ENCODE peak calls at places on chromosome 10, in eight cellular contexts. F, M, K, R, Z, V, C and A are unnamed samples.

GRCh38 chr10:59905066-59905734 is 1.2 kb downstream of the CCDC6 start:
- DNase-seq in F (peak), M (peak), K (peak), R (peak), Z (peak), V (no peak), C (peak), A (peak)

GRCh38 chr10:16777473-16778370 is 39.5 kb downstream of the RSU1 start:
- DNase-seq in F (no peak), M (no peak), K (peak), R (peak), Z (peak), V (no peak), C (peak), A (peak)

GRCh38 chr10:92031580-92031979 is 108.0 kb downstream of the BTAF1 start:
- DNase-seq in F (no peak), M (no peak), K (no peak), R (no peak), Z (no peak), V (no peak), C (no peak), A (no peak)

GRCh38 chr10:78849115-78849514 is 219.7 kb upstream of the ZMIZ1 start:
- DNase-seq in F (no peak), M (no peak), K (no peak), R (no peak), Z (no peak), V (no peak), C (no peak), A (no peak)

GRCh38 chr10:114306116-114306973 is 67.3 kb downstream of the VWA2 start:
- DNase-seq in F (no peak), M (peak), K (peak), R (peak), Z (no peak), V (no peak), C (peak), A (peak)

GRCh38 chr10:61822781-61823230 is 78.7 kb upstream of the ARID5B start:
- DNase-seq in F (no peak), M (no peak), K (no peak), R (no peak), Z (no peak), V (no peak), C (peak), A (no peak)

GRCh38 chr10:61063035-61063434 is 119.0 kb upstream of the RHOBTB1 start:
- DNase-seq in F (no peak), M (no peak), K (no peak), R (no peak), Z (no peak), V (no peak), C (peak), A (peak)

GRCh38 chr10:35690534-35690933 is 48.4 kb upstream of the FZD8 start:
- DNase-seq in F (no peak), M (no peak), K (no peak), R (no peak), Z (no peak), V (no peak), C (no peak), A (peak)

DNA sequence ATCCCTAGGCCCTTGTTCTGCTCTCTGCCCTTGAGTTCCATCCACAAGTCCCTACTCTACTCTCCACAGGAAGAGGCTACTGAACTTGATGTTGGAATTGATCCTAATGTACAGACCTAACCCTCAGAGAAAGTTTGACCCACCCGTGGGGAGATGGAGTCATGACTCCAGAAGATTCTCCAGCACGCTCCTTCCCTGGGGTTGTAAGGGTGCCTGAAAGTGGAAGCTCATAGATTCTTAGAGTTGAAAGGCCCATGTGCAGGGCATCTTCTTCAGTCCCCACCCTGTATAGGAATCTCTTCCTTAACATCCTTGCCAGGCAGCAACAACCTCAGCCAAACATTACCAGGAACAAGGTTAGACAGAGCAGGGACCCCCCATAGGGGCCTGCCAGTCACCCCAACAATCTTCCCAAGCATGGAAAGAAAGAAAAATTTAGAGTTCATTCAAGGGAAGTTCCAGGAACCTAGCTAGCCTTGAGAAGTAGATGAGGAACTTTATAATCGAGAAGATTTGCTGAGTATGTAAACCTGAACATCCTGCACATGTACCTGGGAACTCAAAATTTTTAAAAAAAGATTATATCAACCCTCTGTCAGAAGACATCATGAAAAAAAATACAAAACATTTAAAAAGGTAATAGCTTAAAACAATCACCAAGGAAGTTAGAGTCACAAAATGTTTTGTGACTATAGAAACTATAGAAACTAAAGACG is 49.5 kb downstream of the THNSL1 start:
- DNase-seq in F (no peak), M (no peak), K (no peak), R (no peak), Z (no peak), V (no peak), C (no peak), A (no peak)
- H3K27ac ChIP-seq in F (no peak), M (no peak), K (peak), R (no peak), Z (no peak), V (no peak), C (no peak), A (no peak)

DNA sequence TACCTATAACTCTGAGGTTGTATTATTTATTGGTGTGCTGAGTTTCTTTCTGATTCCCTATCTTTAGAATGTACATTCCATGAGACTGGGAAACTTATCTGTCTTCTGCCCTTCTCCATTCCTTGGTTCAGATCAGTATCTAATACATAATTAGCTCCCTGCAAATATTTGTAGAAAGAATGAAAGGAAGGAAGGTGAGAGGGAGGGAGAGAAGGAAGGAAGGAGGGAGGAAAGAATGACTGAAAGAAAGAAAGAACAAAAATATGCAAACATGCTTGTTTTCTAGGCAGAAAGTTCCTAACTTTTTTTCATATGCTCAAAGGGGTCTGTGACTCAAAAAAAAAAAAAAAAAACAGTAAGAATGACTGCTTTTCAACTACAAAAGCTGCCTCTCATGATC is 3.9 kb upstream of the USP6NL start:
- DNase-seq in F (no peak), M (no peak), K (no peak), R (no peak), Z (no peak), V (no peak), C (no peak), A (no peak)
- H3K27ac ChIP-seq in F (no peak), M (no peak), K (no peak), R (no peak), Z (no peak), V (no peak), C (no peak), A (no peak)

GRCh38 chr10:30189254-30189583 is 129.8 kb upstream of the JCAD start:
- DNase-seq in F (no peak), M (no peak), K (no peak), R (no peak), Z (no peak), V (no peak), C (no peak), A (no peak)
- H3K27ac ChIP-seq in F (no peak), M (no peak), K (no peak), R (no peak), Z (no peak), V (no peak), C (no peak), A (no peak)

GRCh38 chr10:7525314-7526016 is 114.6 kb upstream of the SFMBT2 start:
- DNase-seq in F (no peak), M (peak), K (peak), R (peak), Z (peak), V (peak), C (peak), A (peak)
- H3K27ac ChIP-seq in F (no peak), M (no peak), K (no peak), R (no peak), Z (no peak), V (no peak), C (no peak), A (no peak)

GRCh38 chr10:34113504-34114225 is 701.4 kb downstream of the PARD3 start:
- DNase-seq in F (no peak), M (no peak), K (no peak), R (no peak), Z (peak), V (no peak), C (no peak), A (no peak)

GRCh38 chr10:34116220-34116623 is 698.9 kb downstream of the PARD3 start:
- DNase-seq in F (no peak), M (peak), K (no peak), R (peak), Z (no peak), V (no peak), C (no peak), A (no peak)

GRCh38 chr10:34114914-34115313 is 700.2 kb downstream of the PARD3 start:
- DNase-seq in F (no peak), M (no peak), K (no peak), R (no peak), Z (no peak), V (no peak), C (no peak), A (no peak)

GRCh38 chr10:34119456-34119855 is 695.6 kb downstream of the PARD3 start:
- DNase-seq in F (no peak), M (no peak), K (no peak), R (no peak), Z (no peak), V (no peak), C (no peak), A (no peak)

DNA sequence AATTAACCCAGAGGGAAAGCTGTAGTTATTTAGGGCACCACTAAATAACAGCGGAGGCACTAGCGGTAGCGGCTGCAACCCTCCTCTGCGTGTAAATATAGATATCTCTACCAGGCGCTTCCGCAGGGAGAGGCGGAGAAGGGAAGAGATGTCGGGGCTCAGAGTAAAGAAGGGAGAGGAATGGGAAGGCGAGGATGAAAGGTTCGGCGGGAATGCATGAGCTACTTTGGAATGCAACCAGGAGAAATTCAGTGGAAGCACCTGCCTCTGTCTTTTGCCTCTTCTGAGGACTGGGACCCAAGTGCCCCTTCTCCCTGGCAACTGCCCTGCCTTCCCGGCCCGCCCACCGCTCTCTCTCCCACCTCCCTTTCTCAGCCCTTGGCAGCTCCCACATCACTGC is 698.3 kb downstream of the PARD3 start:
- DNase-seq in F (no peak), M (peak), K (no peak), R (no peak), Z (no peak), V (no peak), C (no peak), A (no peak)
- H3K27ac ChIP-seq in F (no peak), M (peak), K (no peak), R (no peak), Z (no peak), V (no peak), C (no peak), A (no peak)